ENCODE peak calls at places on chromosomes 2 and 18, in four cellular contexts. O is mammary epithelial cell, I is IMR-90, P is activated T-helper 1 cell treated with Interleukin-2 at 50 U/mL for 16 hours. B is an unnamed sample.

GRCh38 chr2:86695053-86695691 is 24.9 kb upstream of the RMND5A start:
- DNase-seq in P (no peak), I (peak; percentile 10), O (peak; percentile 91), B (no peak)

GRCh38 chr2:229675569-229675968 is 38.8 kb downstream of the DNER start:
- DNase-seq in O (no peak), P (no peak), I (no peak), B (no peak)

GRCh38 chr2:47269316-47270232 is 114.5 kb upstream of the STPG4 start:
- DNase-seq in I (peak; percentile 99), P (no peak), O (peak; percentile 99), B (no peak)

GRCh38 chr2:86417961-86418360 is 23.2 kb upstream of the KDM3A start:
- DNase-seq in P (no peak), I (peak; percentile 41), O (peak; percentile 87), B (no peak)

GRCh38 chr2:42045956-42046748 is 1.7 kb upstream of the PKDCC start:
- DNase-seq in I (no peak), P (no peak), O (no peak), B (no peak)

GRCh38 chr2:83006991-83007390 is 1452.1 kb downstream of the SUCLG1 start:
- DNase-seq in O (no peak), I (no peak), P (no peak), B (no peak)

GRCh38 chr18:48774941-48775340 is 175.8 kb downstream of the SMAD7 start:
- DNase-seq in I (no peak), O (no peak), P (no peak), B (no peak)

GRCh38 chr2:229027353-229028115 is 243.6 kb downstream of the PID1 start:
- DNase-seq in P (no peak), O (no peak), I (no peak), B (no peak)

GRCh38 chr2:96407041-96407918 is 71.7 kb downstream of the NCAPH start:
- DNase-seq in O (peak; percentile 56), P (peak; percentile 70), I (peak; percentile 79), B (peak; percentile 56)

GRCh38 chr2:239593455-239593854 is 192.6 kb upstream of the HDAC4 start:
- DNase-seq in I (no peak), O (no peak), P (no peak), B (no peak)

GRCh38 chr2:225556461-225556860 is 157.0 kb downstream of the NYAP2 start:
- DNase-seq in O (no peak), P (no peak), I (no peak), B (no peak)

GRCh38 chr2:197058777-197059176 is 132.3 kb upstream of the PGAP1 start:
- DNase-seq in P (no peak), I (no peak), O (no peak), B (no peak)

GRCh38 chr2:60283633-60284032 is 269.8 kb downstream of the BCL11A start:
- DNase-seq in I (no peak), O (no peak), P (no peak), B (no peak)